ENCODE peak calls at places on chromosomes 12 and 14, in five cellular contexts. V is HCT116, S is SK-N-SH, G is K562, T is GM12878. U is an unnamed sample.

GRCh38 chr12:94621662-94622359 is 28.5 kb downstream of the TMCC3 start:
- DNase-seq in T (peak; percentile 87), G (no peak), S (no peak), V (no peak), U (no peak)

GRCh38 chr12:113838896-113839295 is 127.2 kb downstream of the RBM19 start:
- DNase-seq in V (no peak), S (no peak), G (no peak), T (no peak), U (no peak)

GRCh38 chr12:77210724-77211123 is 145.4 kb upstream of the E2F7 start:
- DNase-seq in G (no peak), T (no peak), S (no peak), V (no peak), U (no peak)

GRCh38 chr14:81829447-81829846 is 295.8 kb upstream of the SEL1L start:
- DNase-seq in T (no peak), S (no peak), V (no peak), G (no peak), U (no peak)

GRCh38 chr14:22558221-22558913 is 30.7 kb downstream of the DAD1 start:
- DNase-seq in V (no peak), G (peak; percentile 20), S (no peak), T (no peak), U (no peak)

GRCh38 chr14:69610859-69611263 is 535 bp upstream of the SUSD6 start:
- DNase-seq in T (no peak), V (no peak), G (no peak), S (peak; percentile 41), U (no peak)

GRCh38 chr14:24139272-24139934 is 2.0 kb downstream of the EMC9 start:
- DNase-seq in S (no peak), G (no peak), T (no peak), V (no peak), U (no peak)

GRCh38 chr14:68932219-68932618 is 46.9 kb downstream of the ACTN1 start:
- DNase-seq in V (no peak), T (no peak), G (no peak), S (no peak), U (no peak)

GRCh38 chr12:64452559-64453329 is 824 bp downstream of the TBK1 start:
- DNase-seq in T (no peak), V (peak; percentile 52), S (peak; percentile 53), G (no peak), U (no peak)

GRCh38 chr14:101379842-101380241 is 181.5 kb upstream of the DIO3 start:
- DNase-seq in S (no peak), T (no peak), V (no peak), G (no peak), U (no peak)

GRCh38 chr12:16385779-16386646 is 38.6 kb downstream of the MGST1 start:
- DNase-seq in S (peak; percentile 51), G (no peak), V (no peak), T (peak; percentile 5), U (no peak)

GRCh38 chr12:88855301-88855700 is 275.0 kb upstream of the KITLG start:
- DNase-seq in V (no peak), G (no peak), S (no peak), T (no peak), U (no peak)

GRCh38 chr12:117857632-117858274 is 111.0 kb downstream of the KSR2 start:
- DNase-seq in T (peak; percentile 25), V (no peak), S (peak; percentile 71), G (peak; percentile 76), U (no peak)

GRCh38 chr14:68820999-68821683 is 28.3 kb upstream of the ZFP36L1 start:
- DNase-seq in G (no peak), S (peak; percentile 34), V (no peak), T (peak; percentile 83), U (no peak)

GRCh38 chr14:56555921-56556570 is 23.6 kb upstream of the TMEM260 start:
- DNase-seq in V (peak; percentile 60), G (peak; percentile 10), T (no peak), S (peak; percentile 11), U (peak; percentile 67)

GRCh38 chr12:53482626-53483165 is 16.6 kb downstream of the MAP3K12 start:
- DNase-seq in V (no peak), G (no peak), T (no peak), S (no peak), U (no peak)

GRCh38 chr12:70543444-70543843 is 93.8 kb downstream of the PTPRB start:
- DNase-seq in V (peak; percentile 61), S (no peak), T (no peak), G (no peak), U (no peak)

GRCh38 chr12:3084742-3085141 is 7.6 kb downstream of the TSPAN9 start:
- DNase-seq in T (no peak), S (no peak), V (no peak), G (no peak), U (no peak)

GRCh38 chr12:24661657-24662096 is 287.2 kb downstream of the BCAT1 start:
- DNase-seq in S (no peak), G (no peak), T (no peak), V (no peak), U (no peak)

GRCh38 chr12:81081726-81082125 is 3.8 kb downstream of the ACSS3 start:
- DNase-seq in S (no peak), G (no peak), V (no peak), T (no peak), U (no peak)

GRCh38 chr14:24734917-24735500 is 101.0 kb upstream of the GZMB start:
- DNase-seq in V (peak; percentile 39), T (no peak), G (peak; percentile 43), S (peak; percentile 14), U (peak; percentile 68)

GRCh38 chr14:89440997-89441909 is 24.2 kb upstream of the FOXN3 start:
- DNase-seq in V (no peak), G (peak; percentile 10), T (no peak), S (no peak), U (no peak)

GRCh38 chr14:91060472-91061308 is at the start of gene RPS6KA5:
- DNase-seq in S (peak; percentile 92), G (peak; percentile 93), T (peak; percentile 100), V (peak; percentile 100), U (peak; percentile 99)
- TF ChIP-seq POLR2AphosphoS5 in S (peak; percentile 16), G (peak; percentile 34), T (peak; percentile 22), V (peak; percentile 77), U (peak; percentile 79)

GRCh38 chr14:95536036-95536577 is 1.3 kb downstream of the GLRX5 start:
- DNase-seq in T (no peak), S (no peak), G (no peak), V (no peak), U (no peak)
- H3K9ac ChIP-seq in T (peak overlapping the region; percentile 88), S (peak overlapping the region; percentile 83), G (peak overlapping the region; percentile 89), V (peak overlapping the region; percentile 90), U (peak overlapping the region; percentile 91)

DNA sequence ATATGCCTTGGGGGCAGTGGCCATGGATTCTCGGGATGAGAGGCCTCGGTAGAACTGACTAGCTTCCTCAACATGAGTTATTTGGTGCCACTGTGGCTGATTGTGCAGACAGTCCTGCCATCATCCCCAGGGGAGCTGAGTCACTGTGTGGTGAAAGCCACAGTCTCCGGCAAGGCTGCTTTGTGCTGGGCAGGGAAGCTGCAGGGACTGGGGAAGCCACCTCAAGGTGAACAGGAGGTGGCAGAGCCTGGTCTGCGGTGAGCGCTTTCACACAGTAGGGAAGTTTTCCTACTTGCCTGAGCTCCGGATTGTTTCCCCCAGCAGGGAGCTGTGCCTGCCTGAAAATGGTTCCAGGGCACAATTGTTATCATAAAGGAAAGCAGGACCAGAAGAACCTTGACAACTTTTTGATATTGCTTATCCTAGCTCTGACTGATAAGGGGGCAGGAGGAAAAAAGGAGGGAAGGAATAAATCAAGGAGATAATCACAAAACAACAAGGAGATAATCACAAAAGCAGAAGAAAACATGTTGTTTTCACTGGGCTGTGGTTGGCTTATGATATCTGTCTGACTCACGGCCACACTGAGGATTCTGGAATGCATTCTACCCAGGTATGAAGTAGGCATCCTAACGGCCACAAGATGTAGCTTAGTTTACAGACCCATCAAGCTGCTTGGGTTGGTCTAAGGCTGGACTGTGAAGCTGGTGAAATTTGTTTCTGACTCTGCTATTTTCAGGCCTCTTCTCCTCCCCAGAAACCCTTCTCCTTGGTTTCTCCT is 32.2 kb upstream of the GNG2 start:
- DNase-seq in G (no peak), T (peak; percentile 74), V (peak; percentile 44), S (no peak), U (no peak)
- TF ChIP-seq POLR2AphosphoS5 in G (no peak), T (no peak), V (no peak), S (no peak), U (no peak)

GRCh38 chr14:74403619-74404417 is 22.2 kb downstream of the SYNDIG1L start:
- DNase-seq in T (no peak), V (no peak), S (no peak), G (no peak), U (no peak)
- H3K9ac ChIP-seq in T (no peak overlapping the region), V (no peak overlapping the region), S (no peak overlapping the region), G (no peak overlapping the region), U (no peak overlapping the region)

GRCh38 chr12:47808049-47808448 is 11.7 kb downstream of the HDAC7 start:
- DNase-seq in G (peak; percentile 40), V (no peak), T (peak; percentile 43), S (peak; percentile 73), U (no peak)

GRCh38 chr12:47804177-47804576 is 15.5 kb downstream of the HDAC7 start:
- DNase-seq in V (no peak), S (no peak), T (no peak), G (no peak), U (no peak)

GRCh38 chr12:47805417-47805816 is 14.3 kb downstream of the HDAC7 start:
- DNase-seq in G (no peak), V (no peak), S (no peak), T (no peak), U (no peak)

GRCh38 chr12:47808574-47809380 is 10.9 kb downstream of the HDAC7 start:
- DNase-seq in G (peak; percentile 60), V (no peak), T (no peak), S (no peak), U (no peak)

DNA sequence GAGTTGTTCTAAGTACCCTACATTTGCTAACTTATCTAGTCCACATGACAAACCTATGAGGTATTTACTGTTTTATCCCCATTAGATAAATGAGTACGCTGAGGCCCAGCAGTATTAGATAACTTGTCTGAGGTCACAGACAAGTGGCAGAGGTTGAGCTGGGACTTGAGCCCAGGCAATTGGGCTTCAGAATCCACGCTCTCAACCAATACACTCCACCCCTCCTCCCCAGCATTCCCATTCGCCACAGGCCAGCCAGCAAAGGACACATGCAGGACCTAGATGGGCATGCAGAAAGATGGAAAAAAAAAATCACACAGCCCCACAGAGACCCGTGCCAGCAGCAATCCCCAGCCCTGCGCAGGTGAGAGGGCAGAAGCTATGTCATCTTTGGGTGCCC is 12.4 kb downstream of the HDAC7 start:
- DNase-seq in S (no peak), V (no peak), G (no peak), T (no peak), U (no peak)
- TF ChIP-seq POLR2AphosphoS5 in S (no peak), V (no peak), G (no peak), T (no peak), U (no peak)

GRCh38 chr12:132574271-132574996 is 35.9 kb downstream of the LRCOL1 start:
- DNase-seq in V (no peak), G (no peak), S (no peak), T (no peak), U (no peak)

GRCh38 chr12:132578118-132578517 is 32.3 kb downstream of the LRCOL1 start:
- DNase-seq in G (no peak), S (no peak), V (no peak), T (no peak), U (no peak)

GRCh38 chr12:132576701-132577100 is 33.7 kb downstream of the LRCOL1 start:
- DNase-seq in T (no peak), V (no peak), S (no peak), G (no peak), U (no peak)

GRCh38 chr12:132577191-132577920 is 33.0 kb downstream of the LRCOL1 start:
- DNase-seq in S (no peak), G (no peak), V (no peak), T (no peak), U (no peak)

GRCh38 chr12:132575661-132576060 is 34.7 kb downstream of the LRCOL1 start:
- DNase-seq in V (no peak), T (no peak), S (no peak), G (no peak), U (no peak)
- H3K9ac ChIP-seq in V (no peak overlapping the region), T (no peak overlapping the region), S (no peak overlapping the region), G (no peak overlapping the region), U (no peak overlapping the region)

U was measured in SK-N-MC.